ENCODE peak calls at places on chromosomes 11 and 22, in six cellular contexts. I is H1, F is HCT116, V is K562, K is GM12878, E is HepG2. C is an unnamed sample.

GRCh38 chr22:35319244-35319985 is 19.7 kb downstream of the TOM1 start:
- DNase-seq in E (no peak), I (no peak), V (no peak), K (no peak), F (no peak), C (no peak)

GRCh38 chr22:23984430-23984829 is 4.5 kb downstream of the GSTT2 start:
- DNase-seq in F (peak; percentile 48), I (peak; percentile 68), V (no peak), E (no peak), K (no peak), C (peak; percentile 16)

GRCh38 chr22:40007826-40008710 is 13.3 kb downstream of the FAM83F start:
- DNase-seq in I (no peak), E (no peak), V (peak; percentile 22), F (no peak), K (no peak), C (no peak)

GRCh38 chr11:9004310-9004945 is 627 bp upstream of the NRIP3 start:
- DNase-seq in V (peak; percentile 17), I (peak; percentile 81), K (no peak), E (no peak), F (no peak), C (no peak)

GRCh38 chr22:42773161-42773560 is 52.5 kb upstream of the A4GALT start:
- DNase-seq in I (no peak), V (no peak), F (no peak), K (no peak), E (no peak), C (no peak)

GRCh38 chr11:77174559-77174958 is 46.5 kb downstream of the MYO7A start:
- DNase-seq in I (no peak), F (no peak), E (no peak), K (no peak), V (no peak), C (no peak)

GRCh38 chr11:1112351-1113191 is 37.9 kb downstream of the MUC2 start:
- DNase-seq in K (no peak), E (no peak), V (peak; percentile 71), I (no peak), F (no peak), C (no peak)

GRCh38 chr22:36480941-36481392 is 473 bp downstream of the TXN2 start:
- DNase-seq in F (no peak), V (no peak), K (peak; percentile 65), I (no peak), E (no peak), C (no peak)

GRCh38 chr11:102879801-102880200 is 5.0 kb upstream of the MMP12 start:
- DNase-seq in K (no peak), I (no peak), F (no peak), E (no peak), V (no peak), C (no peak)

GRCh38 chr22:49972163-49973017 is 11.8 kb downstream of the PIM3 start:
- DNase-seq in I (peak; percentile 45), F (no peak), K (no peak), V (peak; percentile 11), E (no peak), C (no peak)

GRCh38 chr11:1508986-1509385 is 22.4 kb upstream of the MOB2 start:
- DNase-seq in I (no peak), E (no peak), F (no peak), V (no peak), K (no peak), C (no peak)

GRCh38 chr11:95419915-95420314 is 188.9 kb upstream of the SESN3 start:
- DNase-seq in E (no peak), V (no peak), I (no peak), F (no peak), K (no peak), C (no peak)

GRCh38 chr22:38432264-38432663 is 22.7 kb downstream of the KCNJ4 start:
- DNase-seq in V (no peak), F (no peak), I (no peak), K (no peak), E (peak; percentile 35), C (no peak)
- TF ChIP-seq ZNF274 in V (no peak), F (no peak), I (no peak), K (no peak), E (no peak), C (no peak)

DNA sequence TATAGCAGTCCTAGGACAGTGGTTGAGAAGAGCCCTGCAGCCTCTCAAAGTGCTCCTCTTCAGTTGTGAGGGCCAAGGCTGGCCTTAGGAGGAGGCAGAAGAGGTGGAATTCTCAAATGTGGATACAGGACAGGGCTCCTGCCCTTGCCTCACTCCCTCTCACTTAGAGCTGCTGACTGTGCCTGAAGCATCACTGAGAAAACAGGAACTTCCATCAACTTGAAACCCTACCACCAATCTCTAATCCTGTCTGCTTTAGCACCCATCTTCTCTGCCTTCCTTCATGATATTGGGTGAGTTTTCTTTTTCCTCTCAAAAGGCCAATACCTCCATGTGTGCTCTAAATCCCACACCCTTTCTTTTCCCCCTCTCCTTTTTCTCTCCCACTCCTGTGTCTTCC is 14.4 kb upstream of the UCP3 start:
- DNase-seq in V (no peak), F (no peak), I (no peak), E (no peak), K (no peak), C (no peak)
- H3K9ac ChIP-seq in V (no peak overlapping the region), F (no peak overlapping the region), I (no peak overlapping the region), E (no peak overlapping the region), K (no peak overlapping the region), C (no peak overlapping the region)

DNA sequence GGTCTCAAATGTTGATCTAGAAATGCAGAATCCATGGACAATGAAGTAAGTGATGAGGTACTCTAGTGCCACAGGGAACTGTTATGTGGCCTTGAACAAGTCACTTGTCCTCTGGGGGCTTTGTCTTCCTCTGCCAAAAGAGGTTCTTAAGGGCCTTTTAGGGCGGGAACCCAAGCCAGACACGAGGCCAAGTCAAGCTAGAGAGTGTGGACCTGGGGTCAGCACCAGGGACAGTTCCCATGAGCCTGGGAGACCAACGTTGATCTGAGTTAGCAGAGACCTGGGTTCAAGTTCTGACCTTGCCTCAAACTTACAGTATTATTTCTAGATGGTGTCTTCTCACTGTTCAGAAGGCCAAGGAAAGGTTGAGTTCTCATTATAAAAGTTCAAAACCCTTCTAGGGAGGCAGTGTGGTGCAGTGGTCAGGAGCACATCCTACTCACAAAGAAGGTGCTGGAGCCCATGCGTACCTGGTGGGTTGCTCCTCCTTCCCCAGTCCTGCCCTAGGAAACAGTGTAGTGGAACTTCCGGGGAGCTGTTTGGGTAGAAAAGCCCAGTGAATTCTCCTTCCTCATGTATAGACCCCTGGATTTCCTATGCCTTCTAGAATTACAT is 121.5 kb downstream of the CHST1 start:
- DNase-seq in E (no peak), F (no peak), V (peak; percentile 27), K (no peak), I (peak; percentile 77), C (peak; percentile 40)
- TF ChIP-seq ZNF274 in E (no peak), F (no peak), V (no peak), K (no peak), I (no peak), C (no peak)

GRCh38 chr11:70926543-70926942 is 325.8 kb downstream of the SHANK2 start:
- DNase-seq in F (no peak), I (no peak), E (no peak), K (no peak), V (no peak), C (no peak)
- H3K9ac ChIP-seq in F (no peak overlapping the region), I (no peak overlapping the region), E (no peak overlapping the region), K (no peak overlapping the region), V (no peak overlapping the region), C (no peak overlapping the region)

DNA sequence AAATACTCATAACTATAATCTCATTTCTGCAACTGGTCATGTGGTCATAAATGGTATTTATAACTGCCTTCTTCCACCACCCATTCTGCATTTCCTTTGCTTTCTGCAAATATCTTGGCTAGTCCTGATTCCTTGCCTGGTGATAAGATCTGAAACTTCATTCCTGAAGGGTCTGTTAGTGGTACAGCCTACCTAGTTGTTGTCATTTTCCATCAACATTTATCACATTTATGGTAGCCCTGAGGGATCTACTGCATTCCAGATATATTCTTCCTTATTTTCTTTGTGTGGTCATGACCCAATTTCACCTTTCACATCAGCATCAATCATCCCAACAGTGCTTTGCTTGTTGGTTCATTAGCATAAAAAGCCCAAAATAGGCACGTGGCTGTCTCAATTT is 50.1 kb downstream of the DDX6 start:
- DNase-seq in F (no peak), V (no peak), I (no peak), K (no peak), E (no peak), C (no peak)
- TF ChIP-seq ZNF274 in F (no peak), V (no peak), I (no peak), K (no peak), E (no peak), C (no peak)

GRCh38 chr11:7673724-7674434 is 579 bp upstream of the CYB5R2 start:
- DNase-seq in I (peak; percentile 82), K (no peak), V (peak; percentile 33), F (peak; percentile 29), E (no peak), C (peak; percentile 66)
- H3K9ac ChIP-seq in I (peak overlapping the region; percentile 84), K (peak overlapping the region; percentile 70), V (peak overlapping the region; percentile 56), F (peak overlapping the region; percentile 73), E (no peak overlapping the region), C (peak overlapping the region; percentile 88)

C was measured in NT2/D1.